ENCODE peak calls at places on chromosomes 13 and 19, in five cellular contexts. N, Q, Z, X and F are unnamed samples.

GRCh38 chr13:95231393-95231792 is 69.9 kb downstream of the ABCC4 start:
- DNase-seq in Q (no peak), X (no peak), Z (no peak), N (no peak), F (no peak)

GRCh38 chr13:105007166-105007808 is 1528.2 kb downstream of the EFNB2 start:
- DNase-seq in N (no peak), Z (no peak), X (no peak), Q (no peak), F (no peak)

GRCh38 chr19:46192990-46193650 is 36.4 kb upstream of the IGFL1 start:
- DNase-seq in Z (no peak), N (no peak), Q (peak; percentile 87), X (peak; percentile 69), F (peak; percentile 91)

GRCh38 chr13:31160857-31161582 is 684 bp downstream of the HSPH1 start:
- DNase-seq in N (no peak), Z (peak; percentile 37), Q (peak; percentile 31), X (peak; percentile 11), F (peak; percentile 85)

GRCh38 chr13:21216332-21216731 is 39.9 kb downstream of the MRPL57 start:
- DNase-seq in Q (no peak), X (no peak), Z (no peak), N (no peak), F (no peak)

GRCh38 chr19:12913011-12913561 is 6.0 kb downstream of the SYCE2 start:
- DNase-seq in X (no peak), Z (no peak), Q (peak; percentile 62), N (no peak), F (no peak)

GRCh38 chr19:15107056-15108010 is at the start of gene SYDE1:
- DNase-seq in X (peak; percentile 8), Z (no peak), N (no peak), Q (peak; percentile 50), F (no peak)

GRCh38 chr19:8528500-8528899 is 14.5 kb upstream of the ZNF414 start:
- DNase-seq in X (no peak), Z (no peak), Q (no peak), N (no peak), F (no peak)

GRCh38 chr19:20860339-20860738 is 62.7 kb upstream of the ZNF85 start:
- DNase-seq in X (no peak), N (no peak), Z (no peak), Q (no peak), F (no peak)

GRCh38 chr13:27660511-27660910 is 38.8 kb downstream of the POLR1D start:
- DNase-seq in Z (no peak), X (no peak), N (no peak), Q (no peak), F (no peak)

GRCh38 chr19:12954150-12954962 is 2.7 kb downstream of the GADD45GIP1 start:
- DNase-seq in Z (no peak), X (no peak), Q (no peak), N (no peak), F (no peak)

GRCh38 chr19:4012092-4012974 is 4.8 kb downstream of the PIAS4 start:
- DNase-seq in N (no peak), X (no peak), Q (no peak), Z (no peak), F (no peak)

GRCh38 chr13:99986751-99987150 is 5.2 kb downstream of the ZIC2 start:
- DNase-seq in Q (no peak), Z (no peak), X (no peak), N (no peak), F (no peak)

GRCh38 chr19:37983153-37983552 is 76.1 kb downstream of the SIPA1L3 start:
- DNase-seq in Z (no peak), X (no peak), N (no peak), Q (no peak), F (no peak)

GRCh38 chr13:62643007-62643483 is 1227.4 kb upstream of the PCDH20 start:
- DNase-seq in Q (peak; percentile 5), N (no peak), X (no peak), Z (peak; percentile 24), F (no peak)

GRCh38 chr13:33441015-33441414 is 155.5 kb upstream of the STARD13 start:
- DNase-seq in X (no peak), Z (no peak), Q (peak; percentile 35), N (no peak), F (no peak)

GRCh38 chr19:18089726-18090125 is 3.0 kb upstream of the IL12RB1 start:
- DNase-seq in X (no peak), N (no peak), Z (no peak), Q (no peak), F (no peak)

GRCh38 chr19:47623151-47623920 is 14.4 kb downstream of the BICRA start:
- DNase-seq in X (no peak), N (no peak), Q (no peak), Z (no peak), F (no peak)

GRCh38 chr19:13396256-13397080 is 109.8 kb downstream of the CACNA1A start:
- DNase-seq in Z (no peak), N (peak; percentile 49), Q (peak; percentile 30), X (peak; percentile 73), F (no peak)

GRCh38 chr13:23506071-23506820 is 64.0 kb upstream of the TNFRSF19 start:
- DNase-seq in Z (no peak), Q (no peak), N (no peak), X (no peak), F (no peak)

GRCh38 chr19:38912600-38913514 is 871 bp upstream of the CCER2 start:
- DNase-seq in X (no peak), N (no peak), Z (no peak), Q (no peak), F (peak; percentile 72)

GRCh38 chr19:44943801-44944249 is 1.8 kb downstream of the APOC4 start:
- DNase-seq in X (peak; percentile 75), Z (no peak), Q (no peak), N (no peak), F (peak; percentile 85)

GRCh38 chr13:41813426-41813825 is 147.5 kb downstream of the VWA8 start:
- DNase-seq in N (no peak), Q (no peak), X (no peak), Z (no peak), F (no peak)

GRCh38 chr13:27442071-27442647 is 8.2 kb downstream of the MTIF3 start:
- DNase-seq in N (no peak), Q (no peak), X (no peak), Z (no peak), F (peak; percentile 36)

GRCh38 chr19:56603829-56604228 is 8.7 kb downstream of the ZNF71 start:
- DNase-seq in X (no peak), N (no peak), Q (no peak), Z (no peak), F (no peak)

GRCh38 chr13:99656843-99657506 is 155.7 kb downstream of the TM9SF2 start:
- DNase-seq in X (no peak), N (no peak), Z (no peak), Q (no peak), F (no peak)

GRCh38 chr13:85616275-85616674 is 182.9 kb downstream of the SLITRK6 start:
- DNase-seq in X (no peak), Q (no peak), N (no peak), Z (no peak), F (no peak)

GRCh38 chr19:10118960-10119359 is 739 bp downstream of the EIF3G start:
- DNase-seq in Z (no peak), X (no peak), Q (no peak), N (no peak), F (no peak)

GRCh38 chr19:28466107-28467045 is 746.6 kb downstream of the UQCRFS1 start:
- DNase-seq in Z (no peak), Q (peak; percentile 3), N (no peak), X (peak; percentile 70), F (no peak)

GRCh38 chr13:42612021-42612765 is 38.2 kb downstream of the TNFSF11 start:
- DNase-seq in X (no peak), Z (no peak), Q (no peak), N (no peak), F (no peak)

GRCh38 chr13:42997381-42997780 is 5.3 kb upstream of the EPSTI1 start:
- DNase-seq in Q (no peak), N (no peak), X (no peak), Z (no peak), F (no peak)

GRCh38 chr19:14119644-14120496 is 2.3 kb upstream of the PRKACA start:
- DNase-seq in Z (no peak), N (no peak), X (no peak), Q (no peak), F (no peak)

GRCh38 chr13:32639502-32640105 is 53.4 kb downstream of the PDS5B start:
- DNase-seq in X (peak; percentile 17), Q (peak; percentile 50), N (no peak), Z (peak; percentile 15), F (peak; percentile 21)

GRCh38 chr19:17243854-17244617 is 1.7 kb downstream of the NR2F6 start:
- DNase-seq in Q (peak; percentile 51), Z (no peak), X (peak; percentile 46), N (no peak), F (no peak)

GRCh38 chr13:90902255-90902654 is 445.2 kb upstream of the MIR17HG start:
- DNase-seq in X (no peak), Z (no peak), Q (no peak), N (no peak), F (no peak)

DNA sequence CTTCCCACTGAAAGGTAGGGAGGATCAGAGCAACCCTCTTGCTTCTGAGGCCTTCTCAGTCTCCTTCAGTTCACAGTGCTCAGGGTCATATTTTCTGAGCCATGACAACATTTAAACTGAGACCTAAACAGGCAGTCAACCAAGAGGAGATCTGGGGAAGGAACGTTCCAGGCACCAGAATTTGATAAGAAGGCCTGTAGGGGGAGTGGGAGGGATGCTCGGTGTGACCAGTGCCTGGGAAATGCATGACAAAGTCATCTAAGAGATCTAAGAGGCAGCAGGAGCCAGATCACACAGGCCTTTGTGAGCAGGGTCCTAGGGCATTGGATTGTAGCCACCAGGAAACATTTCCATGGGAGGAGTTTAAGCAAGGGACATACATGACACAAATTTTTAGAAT is 71.6 kb downstream of the SHISA2 start:
- DNase-seq in Z (no peak), Q (peak; percentile 11), N (peak; percentile 46), X (no peak), F (no peak)
- TF ChIP-seq GABPA in Z (no peak), Q (no peak), N (no peak), X (no peak), F (no peak)

GRCh38 chr19:54230031-54230430 is 7.2 kb upstream of the LILRB3 start:
- DNase-seq in Z (no peak), N (no peak), X (no peak), Q (no peak), F (no peak)
- H3K27me3 ChIP-seq in Z (no peaks in the 10 kb centered on the region), N (peaks cover 7% of the 10 kb centered on the region), X (peaks cover 25% of the 10 kb centered on the region), Q (peaks cover 1% of the 10 kb centered on the region), F (no peaks in the 10 kb centered on the region)

DNA sequence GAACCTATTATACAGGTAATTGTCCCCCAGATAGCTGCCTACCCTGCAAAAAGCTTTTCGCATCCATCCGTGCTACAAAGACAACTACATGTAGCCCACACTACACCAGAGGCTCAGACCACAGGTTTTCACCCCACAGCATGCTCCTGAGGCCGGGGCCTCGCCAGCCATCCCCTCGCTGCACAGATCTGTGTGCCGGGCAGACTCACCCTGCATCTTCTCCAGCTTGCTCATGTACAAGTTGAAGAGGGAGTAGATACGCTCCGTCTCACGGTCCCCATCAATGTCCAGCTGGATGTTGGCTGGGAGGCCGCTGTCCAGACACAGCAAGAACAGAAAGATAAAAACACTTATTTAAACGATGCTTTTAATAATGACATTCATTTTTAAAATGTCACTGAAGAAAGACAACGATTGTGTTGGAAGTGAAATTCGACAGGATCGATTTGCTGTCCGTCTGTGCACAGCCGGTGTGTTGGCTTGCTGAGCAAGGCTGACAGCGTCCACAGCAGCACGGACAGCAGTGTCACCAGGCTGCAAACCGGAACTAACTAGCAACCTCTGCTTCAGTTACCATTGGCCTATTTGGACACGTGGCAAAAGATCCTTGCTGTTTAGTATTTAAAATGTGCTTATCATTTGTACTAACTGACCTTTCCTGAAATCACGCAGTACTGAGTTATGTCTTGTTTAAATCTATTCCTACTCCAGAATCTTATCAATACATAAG is 18.6 kb upstream of the C13orf46 start:
- DNase-seq in N (no peak), Q (no peak), X (no peak), Z (no peak), F (no peak)
- H3K27ac ChIP-seq in N (no peak overlapping the region), Q (no peak overlapping the region), X (no peak overlapping the region), Z (no peak overlapping the region), F (no peak overlapping the region)

GRCh38 chr19:440391-441212 is 20.2 kb downstream of the SHC2 start:
- DNase-seq in Q (no peak), Z (no peak), X (no peak), N (no peak), F (no peak)
- TF ChIP-seq GABPA in Q (no peak), Z (no peak), X (no peak), N (no peak), F (no peak)